ENCODE peak calls at places on chromosome 17, in ten cellular contexts. K is activated T-helper 9 cell treated with anti-CD3 and anti-CD28 coated beads, Interleukin-2, amount 50 U/mL, for 16 hours; I is progenitor cell of endocrine pancreas; T is AG04449; N is GOT3; V is right atrium auricular region; L is epithelial cell of esophagus; A is H1; G is omental fat pad; S is activated T-helper 1 cell treated with Interleukin-2 at 50 U/mL for 16 hours. Q is an unnamed sample.

GRCh38 chr17:35749560-35750412 is 3.3 kb downstream of the GAS2L2 start:
- DNase-seq in L (peak), V (no peak), G (no peak), T (no peak), N (no peak), I (no peak), A (no peak), S (no peak), K (no peak), Q (no peak)

GRCh38 chr17:2562162-2562858 is 31.1 kb upstream of the PAFAH1B1 start:
- DNase-seq in I (no peak), T (no peak), S (no peak), G (no peak), N (no peak), L (no peak), V (no peak), A (no peak), K (no peak), Q (no peak)

GRCh38 chr17:78019367-78019975 is 61.0 kb downstream of the TNRC6C start:
- DNase-seq in T (no peak), S (no peak), L (peak), I (no peak), G (no peak), N (no peak), V (no peak), K (no peak), A (no peak), Q (no peak)

GRCh38 chr17:14396542-14396941 is 95.7 kb downstream of the HS3ST3B1 start:
- DNase-seq in I (no peak), K (no peak), A (no peak), V (no peak), N (no peak), S (no peak), L (no peak), T (peak), G (no peak), Q (no peak)

GRCh38 chr17:42485680-42486079 is 27.0 kb downstream of the ATP6V0A1 start:
- DNase-seq in V (no peak), T (no peak), L (no peak), A (no peak), N (no peak), I (no peak), S (no peak), K (no peak), G (no peak), Q (no peak)

GRCh38 chr17:64778367-64779290 is 116.5 kb upstream of the SMURF2 start:
- DNase-seq in T (no peak), S (no peak), I (peak), G (no peak), L (peak), A (peak), N (no peak), K (no peak), V (no peak), Q (no peak)

GRCh38 chr17:79205688-79206205 is 131.1 kb downstream of the ENGASE start:
- DNase-seq in V (no peak), I (no peak), K (no peak), G (no peak), S (no peak), A (no peak), N (no peak), L (peak), T (no peak), Q (no peak)

GRCh38 chr17:39626171-39626670 is 531 bp upstream of the PPP1R1B start:
- DNase-seq in T (no peak), S (no peak), K (no peak), V (no peak), I (no peak), A (no peak), L (no peak), N (no peak), G (no peak), Q (no peak)

GRCh38 chr17:42342242-42343008 is 45.8 kb downstream of the STAT3 start:
- DNase-seq in T (no peak), N (no peak), S (peak), G (no peak), V (no peak), K (peak), L (no peak), A (no peak), I (no peak), Q (no peak)

GRCh38 chr17:19302791-19303233 is 59.7 kb downstream of the B9D1 start:
- DNase-seq in T (no peak), A (no peak), V (no peak), I (no peak), N (no peak), L (no peak), K (no peak), S (no peak), G (no peak), Q (no peak)

GRCh38 chr17:72950236-72950931 is 142.1 kb downstream of the SLC39A11 start:
- DNase-seq in T (no peak), L (no peak), G (no peak), S (no peak), N (no peak), V (no peak), K (no peak), A (no peak), I (no peak), Q (no peak)

GRCh38 chr17:57253307-57254065 is 2.8 kb upstream of the MSI2 start:
- DNase-seq in L (no peak), N (no peak), V (no peak), G (no peak), K (no peak), I (no peak), T (no peak), A (peak), S (no peak), Q (no peak)

GRCh38 chr17:55576237-55576998 is 65.2 kb upstream of the SMIM36 start:
- DNase-seq in V (peak), A (no peak), T (no peak), S (no peak), G (no peak), I (no peak), K (no peak), L (peak), N (no peak), Q (no peak)

GRCh38 chr17:83055911-83056582 is 23.4 kb upstream of the METRNL start:
- DNase-seq in N (no peak), T (peak), K (no peak), A (peak), L (peak), V (peak), G (no peak), S (no peak), I (no peak), Q (no peak)

GRCh38 chr17:42895185-42895555 is 5.4 kb upstream of the G6PC1 start:
- DNase-seq in L (peak), N (no peak), V (peak), K (no peak), G (no peak), I (no peak), A (no peak), T (peak), S (no peak), Q (no peak)

GRCh38 chr17:10196384-10196783 is 2.0 kb downstream of the GAS7 start:
- DNase-seq in T (no peak), A (no peak), N (no peak), G (no peak), I (no peak), V (no peak), S (no peak), L (no peak), K (no peak), Q (no peak)

GRCh38 chr17:41386227-41386626 is 4.1 kb upstream of the KRT34 start:
- DNase-seq in I (no peak), A (no peak), V (no peak), G (no peak), N (no peak), T (no peak), L (no peak), S (no peak), K (no peak), Q (no peak)

GRCh38 chr17:28635506-28635905 is 9.5 kb downstream of the BLTP2 start:
- DNase-seq in L (peak), I (no peak), G (no peak), V (no peak), A (no peak), T (no peak), N (no peak), S (no peak), K (no peak), Q (no peak)

GRCh38 chr17:75366432-75366831 is 39.0 kb downstream of the GRB2 start:
- DNase-seq in I (no peak), S (no peak), V (no peak), K (no peak), T (no peak), G (no peak), N (no peak), L (no peak), A (no peak), Q (no peak)

Q was measured in KG1.